ENCODE peak calls at places on chromosomes 1 and 21, in four cellular contexts. B is endothelial cell; D is EL; E is stimulated activated CD4-positive, alpha-beta T cell treated with anti-CD3 and anti-CD28 coated beads, Interleukin-15, amount 100 ng/mL, for 24 hours. P is an unnamed sample.
A peak's percentile ranks its signal among the peaks of the same experiment; 100 is the strongest.

GRCh38 chr1:245915851-245916250 is 591.2 kb downstream of the SMYD3 start:
- DNase-seq in B (no peak), D (no peak), E (no peak), P (no peak)

GRCh38 chr1:57262472-57262871 is 161.4 kb downstream of the DAB1 start:
- DNase-seq in B (no peak), D (no peak), E (no peak), P (no peak)

GRCh38 chr1:147567594-147568381 is 26.5 kb downstream of the BCL9 start:
- DNase-seq in B (no peak), D (no peak), E (no peak), P (no peak)

GRCh38 chr1:30888391-30888790 is 20.2 kb downstream of the SDC3 start:
- DNase-seq in B (no peak), D (peak; percentile 42), E (no peak), P (no peak)

GRCh38 chr1:58814251-58815068 is 30.6 kb upstream of the JUN start:
- DNase-seq in B (peak; percentile 42), D (no peak), E (no peak), P (no peak)

GRCh38 chr1:8219530-8219929 is 98.4 kb upstream of the SLC45A1 start:
- DNase-seq in B (no peak), D (no peak), E (no peak), P (no peak)

GRCh38 chr21:41768371-41769042 is 1.7 kb upstream of the RIPK4 start:
- DNase-seq in B (peak; percentile 72), D (peak; percentile 86), E (peak; percentile 22), P (peak; percentile 83)

GRCh38 chr21:37783016-37783415 is 133.2 kb downstream of the KCNJ6 start:
- DNase-seq in B (no peak), D (peak; percentile 22), E (no peak), P (no peak)

GRCh38 chr1:156114919-156115513 is 505 bp downstream of the LMNA start:
- DNase-seq in B (no peak), D (peak; percentile 35), E (peak; percentile 42), P (no peak)

GRCh38 chr1:200674838-200675587 is 5.3 kb upstream of the DDX59 start:
- DNase-seq in B (no peak), D (no peak), E (no peak), P (no peak)

GRCh38 chr1:228781161-228781771 is 46.0 kb downstream of the RHOU start:
- DNase-seq in B (no peak), D (peak; percentile 38), E (no peak), P (no peak)

GRCh38 chr1:183580281-183580682 is 10.0 kb downstream of the NCF2 start:
- DNase-seq in B (peak; percentile 59), D (peak; percentile 35), E (no peak), P (peak; percentile 34)

GRCh38 chr1:60863131-60863530 is 219.2 kb upstream of the NFIA start:
- DNase-seq in B (no peak), D (no peak), E (no peak), P (no peak)

GRCh38 chr1:32926562-32926961 is 25.4 kb upstream of the TMEM54 start:
- DNase-seq in B (no peak), D (no peak), E (no peak), P (no peak)

GRCh38 chr1:34901919-34902318 is 27.5 kb downstream of the DLGAP3 start:
- DNase-seq in B (no peak), D (no peak), E (no peak), P (no peak)

P was measured in HT1080.